ENCODE peak calls at places on chromosomes 13 and 19, in ten cellular contexts. A is EL; K is IMR-90; W is Right ventricle myocardium superior; D is NCI-H2081; J is activated gamma-delta T cell treated with Interleukin-2 at 50 U/mL for 16 hours; H is fibroblast of the aortic adventitia; L is ecto neural progenitor cell; M is AG08395; P is activated effector memory CD4-positive, alpha-beta T cell treated with anti-CD3 and anti-CD28 coated beads, Interleukin-2, amount 50 U/mL, for 16 hours. V is an unnamed sample.

GRCh38 chr13:108426893-108427292 is 157.4 kb downstream of the TNFSF13B start:
- DNase-seq in A (no peak), K (no peak), L (no peak), W (no peak), D (no peak), H (no peak), P (no peak), M (no peak), J (no peak), V (no peak)

GRCh38 chr13:31001647-31002046 is 69.2 kb downstream of the TEX26 start:
- DNase-seq in A (no peak), M (no peak), H (peak; percentile 58), J (no peak), P (no peak), L (no peak), K (no peak), D (no peak), W (no peak), V (no peak)

GRCh38 chr13:80798576-80799133 is 457.7 kb upstream of the SPRY2 start:
- DNase-seq in W (no peak), J (no peak), M (no peak), K (no peak), P (no peak), L (no peak), D (no peak), A (no peak), H (no peak), V (no peak)

GRCh38 chr13:112525306-112525945 is 62.5 kb downstream of the TUBGCP3 start:
- DNase-seq in W (no peak), D (no peak), H (no peak), P (no peak), L (no peak), J (no peak), A (no peak), M (no peak), K (peak; percentile 8), V (no peak)

GRCh38 chr19:14058182-14059092 is 3.4 kb downstream of the PALM3 start:
- DNase-seq in W (no peak), K (no peak), D (no peak), H (no peak), J (no peak), M (no peak), A (no peak), L (no peak), P (no peak), V (no peak)

GRCh38 chr13:48235100-48235813 is 2.3 kb downstream of the ITM2B start:
- DNase-seq in J (no peak), K (peak; percentile 25), D (no peak), H (peak; percentile 51), P (no peak), M (peak; percentile 20), A (peak; percentile 62), W (no peak), L (peak; percentile 54), V (no peak)

GRCh38 chr13:86870388-86870966 is 800.7 kb upstream of the SLITRK5 start:
- DNase-seq in K (peak; percentile 43), D (no peak), H (peak; percentile 30), J (no peak), M (no peak), W (no peak), A (no peak), P (no peak), L (no peak), V (no peak)

GRCh38 chr13:33723365-33723764 is 94.6 kb upstream of the RFC3 start:
- DNase-seq in P (no peak), H (peak; percentile 12), D (no peak), A (peak; percentile 27), K (no peak), W (no peak), M (no peak), L (no peak), J (no peak), V (no peak)

GRCh38 chr13:48505597-48506091 is 27.2 kb downstream of the RCBTB2 start:
- DNase-seq in K (peak; percentile 71), M (peak; percentile 62), W (no peak), H (no peak), A (no peak), J (peak; percentile 58), L (no peak), D (no peak), P (peak; percentile 73), V (no peak)

GRCh38 chr19:32649751-32650150 is 25.2 kb downstream of the ANKRD27 start:
- DNase-seq in K (no peak), D (no peak), W (peak; percentile 85), J (no peak), A (no peak), P (no peak), L (no peak), M (no peak), H (no peak), V (no peak)

GRCh38 chr13:110499621-110500281 is 61.8 kb downstream of the RAB20 start:
- DNase-seq in D (peak; percentile 89), H (no peak), K (peak; percentile 50), M (peak; percentile 83), L (no peak), W (no peak), J (no peak), A (peak; percentile 84), P (no peak), V (no peak)

GRCh38 chr19:56119585-56119978 is 1.5 kb downstream of the ZNF787 start:
- DNase-seq in H (peak; percentile 52), L (no peak), J (no peak), W (no peak), M (peak; percentile 36), K (peak; percentile 44), P (no peak), D (no peak), A (peak; percentile 75), V (no peak)

GRCh38 chr13:62320731-62321130 is 905.1 kb upstream of the PCDH20 start:
- DNase-seq in W (no peak), J (no peak), A (no peak), M (no peak), P (no peak), K (no peak), L (no peak), D (no peak), H (no peak), V (no peak)

GRCh38 chr13:114077938-114078335 is 54.5 kb downstream of the RASA3 start:
- DNase-seq in K (peak; percentile 40), W (peak; percentile 60), A (peak; percentile 21), L (no peak), H (peak; percentile 75), J (no peak), M (peak; percentile 91), P (peak; percentile 59), D (no peak), V (peak; percentile 23)

GRCh38 chr13:110565296-110565695 is 3.8 kb upstream of the RAB20 start:
- DNase-seq in H (no peak), J (no peak), L (no peak), P (no peak), A (no peak), W (no peak), K (no peak), D (no peak), M (no peak), V (no peak)

GRCh38 chr13:31073859-31074718 is 87.6 kb downstream of the HSPH1 start:
- DNase-seq in D (no peak), W (no peak), H (peak; percentile 34), L (no peak), P (peak; percentile 66), M (no peak), K (peak; percentile 69), A (peak; percentile 10), J (no peak), V (no peak)

GRCh38 chr13:46051958-46052313 is 610 bp downstream of the ZC3H13 start:
- DNase-seq in A (no peak), J (no peak), D (no peak), K (peak; percentile 0), H (peak; percentile 16), L (no peak), W (no peak), M (no peak), P (no peak), V (no peak)

GRCh38 chr19:1408300-1409203 is 1.2 kb downstream of the DAZAP1 start:
- DNase-seq in M (peak; percentile 19), J (peak; percentile 54), D (no peak), K (peak; percentile 50), W (peak; percentile 75), A (peak; percentile 53), L (peak; percentile 71), P (peak; percentile 86), H (peak; percentile 66), V (peak; percentile 38)

GRCh38 chr19:47778089-47778953 is at the start of gene SELENOW:
- DNase-seq in H (peak; percentile 65), M (peak; percentile 85), D (peak; percentile 81), L (peak; percentile 92), W (peak; percentile 84), K (peak; percentile 46), J (peak; percentile 76), P (peak; percentile 92), A (peak; percentile 66), V (peak; percentile 85)

GRCh38 chr19:1407662-1408299 is 395 bp downstream of the DAZAP1 start:
- DNase-seq in M (peak; percentile 47), K (no peak), J (no peak), H (no peak), P (no peak), D (no peak), W (peak; percentile 62), A (peak; percentile 37), L (no peak), V (no peak)

GRCh38 chr13:41274881-41275280 is 11.5 kb upstream of the MTRF1 start:
- DNase-seq in P (no peak), W (no peak), K (peak; percentile 32), L (no peak), H (no peak), A (no peak), M (no peak), J (no peak), D (no peak), V (no peak)

GRCh38 chr19:30272554-30272953 is 99.6 kb upstream of the ZNF536 start:
- DNase-seq in P (no peak), M (no peak), A (no peak), W (no peak), K (no peak), J (no peak), L (no peak), H (no peak), D (no peak), V (no peak)

GRCh38 chr19:39080431-39080830 is 3.7 kb upstream of the ACP7 start:
- DNase-seq in M (no peak), L (no peak), A (no peak), D (no peak), W (no peak), J (no peak), P (no peak), K (no peak), H (no peak), V (no peak)

GRCh38 chr13:20831933-20832332 is 58.2 kb upstream of the EEF1AKMT1 start:
- DNase-seq in W (no peak), M (no peak), L (no peak), P (no peak), K (no peak), H (no peak), D (no peak), A (no peak), J (no peak), V (no peak)

GRCh38 chr13:43657485-43657884 is 129.3 kb downstream of the ENOX1 start:
- DNase-seq in W (no peak), A (peak; percentile 3), J (no peak), D (no peak), M (no peak), P (no peak), L (no peak), H (no peak), K (no peak), V (no peak)

GRCh38 chr19:12789098-12789903 is 2.0 kb upstream of the JUNB start:
- DNase-seq in M (peak; percentile 3), A (peak; percentile 41), D (no peak), W (no peak), L (no peak), J (peak; percentile 20), H (peak; percentile 46), K (peak; percentile 18), P (no peak), V (no peak)

GRCh38 chr19:15136234-15136954 is 29.2 kb downstream of the SYDE1 start:
- DNase-seq in W (no peak), K (peak; percentile 82), M (peak; percentile 31), D (no peak), L (no peak), J (no peak), P (no peak), H (peak; percentile 14), A (no peak), V (no peak)

GRCh38 chr19:6730153-6730804 is 7.1 kb downstream of the GPR108 start:
- DNase-seq in D (no peak), K (no peak), M (no peak), P (peak; percentile 71), L (peak; percentile 80), J (no peak), W (peak; percentile 58), H (no peak), A (no peak), V (no peak)

V was measured in Caco-2.